ENCODE peak calls at places on chromosomes 12 and 14, in four cellular contexts. U is progenitor cell of endocrine pancreas, L is Caco-2, P is PC-3. S is an unnamed sample.

GRCh38 chr12:5784626-5785130 is 160.4 kb downstream of the ANO2 start:
- DNase-seq in U (no peak), P (no peak), L (no peak), S (no peak)

GRCh38 chr14:73232984-73233383 is 4.3 kb upstream of the PAPLN start:
- DNase-seq in U (no peak), P (no peak), L (no peak), S (no peak)

GRCh38 chr12:96456265-96456974 is 33.0 kb upstream of the CFAP54 start:
- DNase-seq in U (no peak), L (no peak), P (no peak), S (no peak)

GRCh38 chr14:32324601-32325000 is 4.5 kb upstream of the AKAP6 start:
- DNase-seq in U (no peak), L (no peak), P (no peak), S (no peak)

GRCh38 chr12:96219700-96220206 is 25.6 kb downstream of the ELK3 start:
- DNase-seq in P (peak), U (no peak), L (peak), S (no peak)

GRCh38 chr14:100557658-100558057 is 29.6 kb downstream of the BEGAIN start:
- DNase-seq in L (no peak), P (no peak), U (no peak), S (no peak)

GRCh38 chr12:43964966-43965365 is 129.1 kb downstream of the TMEM117 start:
- DNase-seq in U (no peak), L (no peak), P (no peak), S (no peak)

GRCh38 chr12:52360663-52361271 is 6.5 kb downstream of the KRT85 start:
- DNase-seq in U (no peak), L (peak), P (no peak), S (no peak)

GRCh38 chr12:101596172-101596571 is 1.4 kb downstream of the MYBPC1 start:
- DNase-seq in U (no peak), P (no peak), L (no peak), S (no peak)

GRCh38 chr12:25958254-25959068 is at the start of gene RASSF8:
- DNase-seq in L (peak), U (peak), P (peak), S (peak)

GRCh38 chr14:29376251-29376650 is 551.4 kb downstream of the PRKD1 start:
- DNase-seq in L (no peak), U (no peak), P (no peak), S (no peak)

GRCh38 chr12:65015850-65016249 is 105.3 kb downstream of the WIF1 start:
- DNase-seq in U (no peak), P (no peak), L (no peak), S (no peak)

GRCh38 chr12:43847427-43847826 is 11.5 kb downstream of the TMEM117 start:
- DNase-seq in U (no peak), L (peak), P (peak), S (no peak)

GRCh38 chr12:120356567-120357030 is 12.4 kb downstream of the MSI1 start:
- DNase-seq in L (peak), U (peak), P (peak), S (peak)

GRCh38 chr14:22641851-22642250 is 2.3 kb downstream of the OR6J1 start:
- DNase-seq in P (peak), U (no peak), L (no peak), S (no peak)

GRCh38 chr12:50747817-50748216 is 16.1 kb upstream of the ATF1 start:
- DNase-seq in P (no peak), U (no peak), L (peak), S (no peak)

GRCh38 chr14:98136019-98136418 is 1136.0 kb downstream of the BCL11B start:
- DNase-seq in P (no peak), L (no peak), U (no peak), S (no peak)

GRCh38 chr12:4143909-4144308 is 129.7 kb upstream of the CCND2 start:
- DNase-seq in L (peak), U (no peak), P (peak), S (no peak)

GRCh38 chr14:74946659-74947281 is 8.6 kb downstream of the PGF start:
- DNase-seq in P (no peak), L (no peak), U (no peak), S (no peak)

GRCh38 chr14:70987042-70987441 is 79.8 kb downstream of the PCNX1 start:
- DNase-seq in P (no peak), U (no peak), L (no peak), S (no peak)

GRCh38 chr14:101476258-101476930 is 84.9 kb upstream of the DIO3 start:
- DNase-seq in P (peak), L (no peak), U (no peak), S (no peak)

GRCh38 chr12:52383331-52383730 is 2.1 kb downstream of the KRT84 start:
- DNase-seq in P (no peak), U (no peak), L (no peak), S (no peak)

GRCh38 chr12:82835217-82835616 is 148.5 kb downstream of the TMTC2 start:
- DNase-seq in P (peak), U (no peak), L (no peak), S (no peak)

GRCh38 chr12:1083888-1084262 is 92.9 kb downstream of the ERC1 start:
- DNase-seq in P (peak), L (no peak), U (no peak), S (no peak)

GRCh38 chr12:96404683-96405082 is 4.4 kb upstream of the CDK17 start:
- DNase-seq in L (no peak), P (no peak), U (no peak), S (no peak)

GRCh38 chr12:18323159-18323558 is 61.8 kb downstream of the PIK3C2G start:
- DNase-seq in U (no peak), L (no peak), P (peak), S (no peak)

GRCh38 chr14:105487449-105487985 is 831 bp downstream of the CRIP1 start:
- DNase-seq in P (no peak), L (peak), U (no peak), S (peak)

GRCh38 chr14:23538785-23539184 is 12.8 kb downstream of the ZFHX2 start:
- DNase-seq in P (no peak), U (no peak), L (no peak), S (no peak)

GRCh38 chr12:20567413-20567812 is 127.7 kb upstream of the SLCO1C1 start:
- DNase-seq in L (no peak), P (peak), U (no peak), S (no peak)

GRCh38 chr14:104973215-104974145 is 4.7 kb downstream of the AHNAK2 start:
- DNase-seq in P (peak), U (no peak), L (peak), S (no peak)

GRCh38 chr12:128586630-128587029 is 237.1 kb downstream of the SLC15A4 start:
- DNase-seq in U (no peak), L (no peak), P (no peak), S (no peak)

GRCh38 chr14:76228138-76228537 is 76.4 kb downstream of the GPATCH2L start:
- DNase-seq in P (no peak), U (no peak), L (no peak), S (no peak)
- TF ChIP-seq CTCF in P (no peak), U (no peak), L (no peak), S (no peak)

GRCh38 chr12:80195143-80195726 is 95.9 kb downstream of the OTOGL start:
- DNase-seq in P (peak), U (peak), L (peak), S (no peak)
- TF ChIP-seq CTCF in P (peak), U (peak), L (peak), S (no peak)

DNA sequence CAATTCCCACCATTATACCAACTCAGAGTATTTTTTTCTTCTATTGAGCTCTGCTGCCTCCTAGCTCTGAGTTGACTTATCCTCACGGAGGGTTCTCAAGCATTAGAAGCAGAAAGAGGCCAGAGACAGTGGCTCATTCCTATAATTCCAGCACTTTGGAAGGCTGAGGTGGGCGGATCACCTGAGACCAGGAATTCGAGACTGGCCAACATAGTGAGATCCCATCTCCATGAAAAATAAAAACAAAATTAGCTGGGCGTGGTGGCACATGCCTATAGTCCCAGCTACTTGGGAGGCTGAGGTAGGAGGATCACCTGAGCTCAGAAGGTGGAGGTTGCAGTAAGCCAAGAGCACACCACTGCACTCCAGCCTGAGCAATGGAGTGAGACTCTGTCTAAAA is 21.0 kb downstream of the HPD start:
- DNase-seq in L (no peak), P (no peak), U (no peak), S (no peak)
- TF ChIP-seq CTCF in L (no peak), P (no peak), U (no peak), S (no peak)

GRCh38 chr12:22443379-22444316 is 100.7 kb downstream of the C2CD5 start:
- DNase-seq in P (peak), U (peak), L (peak), S (peak)
- TF ChIP-seq CTCF in P (peak), U (peak), L (peak), S (peak)

GRCh38 chr12:63052696-63053095 is 98.3 kb downstream of the AVPR1A start:
- DNase-seq in L (peak), U (no peak), P (no peak), S (no peak)

DNA sequence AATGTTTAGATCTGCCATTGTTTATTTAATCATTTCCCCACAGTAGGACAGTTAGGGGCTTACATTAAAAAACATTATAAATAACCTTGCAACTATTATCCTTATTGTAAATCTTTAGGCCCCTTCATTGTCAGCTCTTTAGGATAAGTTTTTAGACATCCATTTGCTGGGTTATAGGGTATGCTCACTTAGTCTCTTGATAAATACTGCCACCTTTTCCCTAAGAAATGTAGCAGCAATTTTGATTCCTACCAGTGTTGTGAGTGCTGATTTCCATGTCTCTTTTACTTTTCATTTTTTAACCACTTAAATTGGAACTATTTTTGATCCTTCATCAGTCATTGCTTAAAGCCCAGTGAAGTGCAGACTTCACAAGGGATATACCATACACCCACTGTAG is 94.4 kb downstream of the AVPR1A start:
- DNase-seq in L (no peak), P (no peak), U (no peak), S (no peak)
- TF ChIP-seq CTCF in L (no peak), P (peak), U (no peak), S (no peak)

DNA sequence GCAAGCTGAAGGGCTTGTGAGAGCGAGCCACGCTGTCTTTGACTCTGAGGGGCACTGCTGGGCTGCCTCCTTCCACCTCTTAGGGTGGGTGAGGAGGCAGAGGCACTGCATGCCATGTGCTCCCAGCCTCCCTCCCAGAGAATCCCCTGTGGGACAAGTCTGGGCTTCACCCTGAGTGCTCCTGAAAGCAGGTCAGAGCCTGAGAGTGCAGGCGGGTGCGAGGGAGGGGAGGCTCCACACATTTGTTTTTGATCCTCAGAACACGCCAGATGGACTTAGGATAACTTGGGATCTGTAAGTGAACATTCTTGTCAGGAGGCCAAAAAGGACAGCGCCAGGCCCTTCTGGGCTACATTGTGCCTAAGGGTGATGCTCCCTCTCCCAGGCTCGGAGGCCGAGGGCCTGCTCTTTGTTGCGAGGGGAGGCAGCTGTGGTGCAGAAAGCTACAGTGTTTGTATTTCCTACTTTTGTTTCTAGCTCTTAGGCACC is 155.4 kb downstream of the TMX1 start:
- DNase-seq in P (peak), U (no peak), L (no peak), S (no peak)
- TF ChIP-seq CTCF in P (no peak), U (no peak), L (no peak), S (no peak)

DNA sequence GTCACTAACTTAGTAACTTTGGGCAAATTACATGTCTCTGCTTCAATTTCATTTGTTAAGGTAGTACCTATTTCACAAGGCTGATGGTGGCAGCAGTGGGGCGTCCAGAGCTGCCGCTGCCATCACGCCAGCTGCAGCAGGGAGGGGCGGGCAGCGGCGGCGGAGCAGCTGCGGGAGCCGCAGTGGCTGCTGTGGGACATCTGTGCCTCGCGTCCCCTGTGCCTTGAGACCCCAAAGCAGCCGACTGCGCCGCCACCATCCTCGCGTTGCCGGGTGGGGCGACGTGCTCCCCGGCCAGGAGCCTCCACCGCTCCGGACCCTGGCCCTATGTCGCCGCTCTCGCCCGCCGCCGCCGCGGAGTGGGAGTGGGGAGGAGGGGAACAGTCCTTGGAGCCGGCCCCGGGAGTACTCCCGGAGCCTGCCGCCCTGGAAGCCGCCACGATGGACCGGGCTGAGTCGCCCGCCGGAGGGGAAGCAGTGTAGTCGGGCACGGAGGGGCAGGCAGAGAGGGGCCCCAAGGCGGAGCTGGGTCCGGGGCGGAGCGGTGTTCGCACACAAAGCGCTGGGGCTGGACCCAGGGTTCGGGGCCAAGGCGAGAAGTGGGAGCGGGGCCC is 51.4 kb downstream of the A2M start:
- DNase-seq in U (peak), L (peak), P (peak), S (no peak)
- TF ChIP-seq CTCF in U (peak), L (peak), P (peak), S (peak)

GRCh38 chr14:90274019-90274418 is 17.7 kb downstream of the PSMC1 start:
- DNase-seq in P (no peak), L (no peak), U (no peak), S (no peak)
- TF ChIP-seq CTCF in P (no peak), L (no peak), U (no peak), S (no peak)

DNA sequence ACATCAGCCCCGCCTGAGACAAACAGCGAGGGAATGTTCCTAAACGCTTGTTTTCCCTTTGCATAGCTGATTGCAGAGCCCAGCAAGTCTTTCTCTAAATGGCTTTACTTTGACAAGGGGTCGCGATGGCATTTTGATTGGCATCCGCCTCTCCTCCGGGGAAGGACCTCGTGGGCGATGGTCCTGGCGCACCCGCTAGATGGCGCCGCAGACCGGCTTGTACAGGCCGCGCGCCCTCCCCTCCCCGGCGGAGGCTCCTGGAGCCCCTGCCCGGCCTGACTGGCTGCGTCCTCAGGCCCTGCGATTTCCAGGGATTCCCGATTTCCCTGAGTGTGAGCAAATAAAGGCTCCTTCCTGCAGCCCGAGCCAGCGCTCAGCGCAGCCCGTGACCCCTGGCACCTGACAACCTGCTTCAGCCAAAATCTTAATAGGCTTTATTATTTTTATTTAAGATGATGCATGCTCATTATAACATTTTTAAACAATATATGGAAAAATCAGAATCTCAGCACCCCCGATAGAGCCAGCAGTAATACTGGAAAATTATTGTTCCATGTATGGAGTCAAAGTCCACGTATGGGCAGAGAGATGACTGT is 468.3 kb downstream of the AACS start:
- DNase-seq in P (peak), U (peak), L (peak), S (no peak)
- TF ChIP-seq CTCF in P (peak), U (peak), L (peak), S (no peak)

S was measured in natural killer cell.